ENCODE peak calls at places on chromosomes 4 and X, in eight cellular contexts. K is stimulated activated CD4-positive, alpha-beta T cell treated with anti-CD3 and anti-CD28 coated beads, Interleukin-1b, Interleukin-23, amount 100 ng/mL, for 24 hours; D is Kasumi-1; N is body of pancreas; C is T-helper 2 cell; O is GM10248; R is activated CD4-positive, CD25-positive, alpha-beta regulatory T cell; J is substantia nigra. F is an unnamed sample.
A peak's percentile ranks its signal among the peaks of the same experiment; 100 is the strongest.

GRCh38 chrX:24999501-24999900 is 16.3 kb downstream of the ARX start:
- DNase-seq in R (no peak), D (no peak), C (no peak), O (no peak), J (no peak), K (no peak), N (no peak), F (no peak)

GRCh38 chrX:40132751-40133150 is 35.0 kb upstream of the BCOR start:
- DNase-seq in D (no peak), N (peak; percentile 75), O (no peak), R (no peak), J (no peak), K (no peak), C (no peak), F (peak; percentile 70)

GRCh38 chr4:13920901-13921300 is 293.4 kb upstream of the BOD1L1 start:
- DNase-seq in K (no peak), D (peak; percentile 23), C (no peak), O (no peak), N (no peak), J (no peak), R (no peak), F (peak; percentile 15)

GRCh38 chr4:150242820-150243458 is 164.7 kb downstream of the DCLK2 start:
- DNase-seq in C (no peak), R (no peak), J (no peak), K (no peak), D (peak; percentile 51), O (peak; percentile 53), N (peak; percentile 39), F (no peak)

GRCh38 chrX:40012039-40012799 is 85.5 kb downstream of the BCOR start:
- DNase-seq in C (no peak), N (peak; percentile 18), D (no peak), K (no peak), R (no peak), J (no peak), O (no peak), F (no peak)

GRCh38 chr4:76546282-76547166 is 111.5 kb downstream of the SHROOM3 start:
- DNase-seq in R (no peak), O (no peak), N (peak; percentile 44), J (no peak), D (no peak), K (no peak), C (no peak), F (no peak)

GRCh38 chr4:84503495-84504437 is 4.7 kb upstream of the NKX6-1 start:
- DNase-seq in N (peak; percentile 34), D (peak; percentile 90), O (no peak), R (no peak), K (no peak), J (no peak), C (no peak), F (peak; percentile 36)

GRCh38 chrX:15849555-15849954 is 5.1 kb downstream of the AP1S2 start:
- DNase-seq in D (no peak), K (no peak), C (no peak), N (no peak), R (no peak), J (no peak), O (no peak), F (no peak)

GRCh38 chrX:153829799-153830631 is at the start of gene PDZD4:
- DNase-seq in O (peak; percentile 15), K (no peak), D (no peak), J (no peak), N (no peak), C (no peak), R (no peak), F (no peak)

GRCh38 chr4:98421106-98421505 is 159.9 kb downstream of the RAP1GDS1 start:
- DNase-seq in C (no peak), D (no peak), K (no peak), R (no peak), J (no peak), N (no peak), O (no peak), F (no peak)

F was measured in tibial nerve.